ENCODE peak calls at places on chromosomes 16 and 17, in nine cellular contexts. D is right cardiac atrium, P is BJ, V is psoas muscle, M is ovary, T is left cardiac atrium, R is PC-9, A is HEK293T, J is EL. X is an unnamed sample.

GRCh38 chr16:23554536-23554935 is 2.6 kb downstream of the EARS2 start:
- DNase-seq in P (no peak), A (no peak), V (no peak), T (no peak), D (no peak), M (no peak), R (no peak), J (no peak), X (no peak)

GRCh38 chr17:60495260-60495659 is 30.8 kb downstream of the APPBP2 start:
- DNase-seq in D (no peak), R (no peak), T (no peak), J (no peak), V (no peak), P (no peak), M (no peak), A (no peak), X (no peak)

GRCh38 chr16:49700222-49700927 is 155.5 kb downstream of the ZNF423 start:
- DNase-seq in D (peak; percentile 87), J (no peak), M (peak; percentile 78), R (no peak), A (peak; percentile 19), T (peak; percentile 67), V (peak; percentile 66), P (no peak), X (peak; percentile 75)

GRCh38 chr17:62043602-62044001 is 21.5 kb downstream of the MED13 start:
- DNase-seq in M (no peak), A (no peak), P (no peak), T (no peak), J (no peak), D (no peak), V (no peak), R (no peak), X (no peak)

GRCh38 chr17:57622327-57622885 is 122.7 kb downstream of the CCDC182 start:
- DNase-seq in J (no peak), V (no peak), R (no peak), A (no peak), M (no peak), T (no peak), D (no peak), P (no peak), X (no peak)

GRCh38 chr17:36721560-36722120 is 120.3 kb downstream of the MRM1 start:
- DNase-seq in P (no peak), A (no peak), V (no peak), M (no peak), R (no peak), T (no peak), D (no peak), J (no peak), X (no peak)

GRCh38 chr17:3557768-3558583 is at the start of gene TRPV3:
- DNase-seq in A (no peak), J (no peak), V (peak; percentile 86), P (no peak), M (peak; percentile 32), D (peak; percentile 63), R (peak; percentile 97), T (no peak), X (no peak)

GRCh38 chr17:17096438-17097178 is 54.4 kb downstream of the MPRIP start:
- DNase-seq in T (no peak), M (no peak), V (peak; percentile 73), A (no peak), P (no peak), D (peak; percentile 81), J (peak; percentile 22), R (no peak), X (no peak)

GRCh38 chr17:73791121-73791520 is 146.9 kb upstream of the SDK2 start:
- DNase-seq in D (no peak), M (no peak), V (no peak), P (no peak), A (no peak), J (no peak), T (no peak), R (no peak), X (no peak)

GRCh38 chr17:45715787-45716186 is 68.3 kb upstream of the CRHR1 start:
- DNase-seq in V (no peak), T (no peak), A (no peak), J (no peak), R (no peak), M (no peak), P (no peak), D (no peak), X (no peak)

GRCh38 chr17:40886090-40886489 is 1.0 kb upstream of the KRT20 start:
- DNase-seq in R (no peak), A (no peak), P (peak; percentile 19), T (no peak), D (no peak), J (peak; percentile 79), V (no peak), M (no peak), X (no peak)

GRCh38 chr16:35569413-35569812 is 2110.0 kb downstream of the TP53TG3F start:
- DNase-seq in V (no peak), M (no peak), R (no peak), D (no peak), A (no peak), P (no peak), T (no peak), J (no peak), X (no peak)

GRCh38 chr16:73010150-73010676 is 37.7 kb downstream of the ZFHX3 start:
- DNase-seq in T (peak; percentile 20), R (peak; percentile 30), J (no peak), V (no peak), A (no peak), M (no peak), D (no peak), P (no peak), X (peak; percentile 54)

GRCh38 chr17:3594976-3595375 is 14.2 kb downstream of the TRPV1 start:
- DNase-seq in D (no peak), R (no peak), V (no peak), M (no peak), P (peak; percentile 24), A (no peak), T (no peak), J (no peak), X (no peak)

GRCh38 chr16:61421111-61421510 is 615.1 kb downstream of the CDH8 start:
- DNase-seq in D (no peak), R (no peak), P (no peak), J (no peak), A (no peak), V (no peak), T (no peak), M (no peak), X (no peak)

GRCh38 chr17:32275060-32276042 is 9.7 kb downstream of the RHBDL3 start:
- DNase-seq in A (peak; percentile 23), R (peak; percentile 44), M (peak; percentile 44), T (peak; percentile 71), J (peak; percentile 97), V (peak; percentile 75), D (no peak), P (peak; percentile 51), X (peak; percentile 69)

GRCh38 chr17:47841488-47842308 is 625 bp upstream of the SCRN2 start:
- DNase-seq in R (no peak), T (no peak), P (no peak), D (no peak), A (no peak), V (no peak), M (no peak), J (no peak), X (no peak)

GRCh38 chr16:83187404-83187803 is 560.6 kb downstream of the CDH13 start:
- DNase-seq in R (no peak), A (no peak), V (no peak), T (no peak), D (no peak), J (peak; percentile 85), M (no peak), P (peak; percentile 21), X (no peak)

GRCh38 chr17:43530303-43531081 is 15.6 kb downstream of the ETV4 start:
- DNase-seq in V (peak; percentile 79), P (no peak), T (peak; percentile 87), A (peak; percentile 71), M (peak; percentile 93), D (peak; percentile 87), R (no peak), J (peak; percentile 61), X (peak; percentile 84)

X was measured in retina.